ENCODE peak calls at places on chromosomes 16 and 17, in nine cellular contexts. J is suprapubic skin, O is adrenal gland, N is HCT116, L is IMR-90, I is body of pancreas, P is GM12892, V is breast epithelium, G is prostate gland. T is an unnamed sample.

GRCh38 chr16:878071-878784 is 77.7 kb upstream of the GNG13 start:
- DNase-seq in J (no peak), O (no peak), N (peak; percentile 44), L (peak; percentile 35), I (no peak), P (no peak), V (no peak), G (no peak), T (no peak)

GRCh38 chr17:15309236-15309635 is 32.2 kb downstream of the TEKT3 start:
- DNase-seq in J (no peak), O (no peak), N (no peak), L (no peak), I (no peak), P (no peak), V (no peak), G (no peak), T (no peak)

GRCh38 chr16:22424161-22424937 is 49.9 kb upstream of the CDR2 start:
- DNase-seq in J (peak; percentile 86), O (peak; percentile 79), N (no peak), L (no peak), I (peak; percentile 87), P (no peak), V (no peak), G (peak; percentile 31), T (no peak)

GRCh38 chr17:70313031-70313430 is 143.7 kb downstream of the KCNJ2 start:
- DNase-seq in J (no peak), O (no peak), N (no peak), L (peak; percentile 43), I (no peak), P (no peak), V (no peak), G (no peak), T (no peak)

GRCh38 chr17:42781639-42782401 is 1.4 kb downstream of the WNK4 start:
- DNase-seq in J (no peak), O (no peak), N (no peak), L (no peak), I (no peak), P (no peak), V (no peak), G (peak; percentile 45), T (no peak)

GRCh38 chr17:77145209-77145608 is 4.4 kb downstream of the SEC14L1 start:
- DNase-seq in J (no peak), O (no peak), N (no peak), L (no peak), I (no peak), P (no peak), V (no peak), G (no peak), T (no peak)

GRCh38 chr17:79955961-79956735 is 79.5 kb downstream of the TBC1D16 start:
- DNase-seq in J (no peak), O (no peak), N (no peak), L (no peak), I (peak; percentile 2), P (no peak), V (peak; percentile 37), G (no peak), T (no peak)

GRCh38 chr17:55383771-55384679 is 37.6 kb downstream of the MMD start:
- DNase-seq in J (no peak), O (no peak), N (no peak), L (no peak), I (no peak), P (no peak), V (no peak), G (no peak), T (no peak)

GRCh38 chr17:40361063-40361924 is 3.2 kb downstream of the GJD3 start:
- DNase-seq in J (no peak), O (no peak), N (no peak), L (no peak), I (no peak), P (no peak), V (no peak), G (no peak), T (no peak)

GRCh38 chr17:45320931-45321461 is 4.2 kb upstream of the MAP3K14 start:
- DNase-seq in J (no peak), O (no peak), N (peak; percentile 85), L (peak; percentile 97), I (no peak), P (no peak), V (no peak), G (peak; percentile 71), T (peak; percentile 90)

GRCh38 chr17:32822996-32823395 is 53.9 kb downstream of the MYO1D start:
- DNase-seq in J (no peak), O (peak; percentile 34), N (no peak), L (no peak), I (no peak), P (no peak), V (no peak), G (no peak), T (no peak)

GRCh38 chr17:60080545-60080944 is 1.8 kb upstream of the HEATR6 start:
- DNase-seq in J (no peak), O (no peak), N (no peak), L (no peak), I (no peak), P (no peak), V (no peak), G (no peak), T (no peak)

GRCh38 chr17:74116087-74116717 is 87.3 kb upstream of the RPL38 start:
- DNase-seq in J (no peak), O (no peak), N (no peak), L (no peak), I (no peak), P (no peak), V (no peak), G (no peak), T (peak; percentile 65)

GRCh38 chr17:13575922-13576419 is 25.8 kb downstream of the HS3ST3A1 start:
- DNase-seq in J (no peak), O (no peak), N (no peak), L (peak; percentile 80), I (no peak), P (no peak), V (no peak), G (no peak), T (no peak)

GRCh38 chr17:57834146-57834741 is 15.6 kb downstream of the MRPS23 start:
- DNase-seq in J (no peak), O (peak; percentile 82), N (no peak), L (no peak), I (peak; percentile 63), P (no peak), V (peak; percentile 61), G (peak; percentile 88), T (peak; percentile 71)

GRCh38 chr16:88706965-88707871 is 915 bp downstream of the CTU2 start:
- DNase-seq in J (no peak), O (no peak), N (no peak), L (no peak), I (no peak), P (no peak), V (no peak), G (no peak), T (no peak)

GRCh38 chr17:15999974-16000827 is 577 bp downstream of the TTC19 start:
- DNase-seq in J (peak; percentile 72), O (no peak), N (no peak), L (peak; percentile 22), I (peak; percentile 70), P (no peak), V (no peak), G (peak; percentile 17), T (peak; percentile 31)

GRCh38 chr16:81539009-81539820 is 94.6 kb downstream of the CMIP start:
- DNase-seq in J (no peak), O (no peak), N (no peak), L (no peak), I (no peak), P (no peak), V (no peak), G (no peak), T (no peak)

GRCh38 chr16:9682320-9682719 is 499.9 kb downstream of the GRIN2A start:
- DNase-seq in J (no peak), O (no peak), N (no peak), L (no peak), I (no peak), P (no peak), V (no peak), G (no peak), T (no peak)

GRCh38 chr17:59093702-59094231 is 12.9 kb downstream of the TRIM37 start:
- DNase-seq in J (no peak), O (no peak), N (no peak), L (peak; percentile 97), I (peak; percentile 21), P (no peak), V (no peak), G (no peak), T (peak; percentile 27)

GRCh38 chr16:80804061-80804450 is 342 bp downstream of the CDYL2 start:
- DNase-seq in J (no peak), O (peak; percentile 46), N (no peak), L (peak; percentile 46), I (peak; percentile 66), P (peak; percentile 33), V (no peak), G (peak; percentile 24), T (peak; percentile 33)

GRCh38 chr17:8799001-8799850 is at the start of gene MFSD6L:
- DNase-seq in J (no peak), O (no peak), N (no peak), L (no peak), I (peak; percentile 94), P (no peak), V (no peak), G (no peak), T (no peak)

GRCh38 chr16:28823719-28824547 is 1.1 kb downstream of the ATXN2L start:
- DNase-seq in J (peak; percentile 98), O (peak; percentile 96), N (peak; percentile 94), L (peak; percentile 98), I (peak; percentile 96), P (peak; percentile 88), V (peak; percentile 97), G (peak; percentile 95), T (peak; percentile 94)
- TF ChIP-seq POLR2A in J (peak; percentile 25), O (peak; percentile 40), N (peak; percentile 41), L (peak; percentile 82), I (peak; percentile 81), P (peak; percentile 82), V (peak; percentile 6), G (peak; percentile 57), T (peak; percentile 23)

DNA sequence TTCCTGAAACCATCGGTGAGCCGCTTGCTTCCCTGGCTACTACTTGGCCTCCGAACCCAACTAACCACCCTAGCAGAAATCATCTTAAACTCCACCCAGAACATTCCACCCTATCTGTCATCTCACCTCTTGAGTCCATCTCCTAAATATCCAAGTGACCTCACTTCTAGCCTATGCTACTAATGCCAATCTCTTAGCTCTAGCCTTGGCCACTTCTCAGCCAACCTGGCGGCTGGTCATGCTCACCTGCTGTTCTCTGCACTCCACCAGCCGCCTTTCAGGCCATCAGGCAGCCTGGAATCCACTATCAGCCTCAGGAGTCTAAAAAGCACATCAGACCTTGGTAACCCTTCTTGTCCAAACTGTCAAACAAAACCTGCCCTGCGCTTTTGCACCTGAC is 11.9 kb upstream of the CYTH1 start:
- DNase-seq in J (no peak), O (no peak), N (no peak), L (no peak), I (no peak), P (no peak), V (no peak), G (no peak), T (no peak)
- TF ChIP-seq POLR2A in J (no peak), O (no peak), N (no peak), L (no peak), I (no peak), P (no peak), V (no peak), G (no peak), T (no peak)

GRCh38 chr17:4947010-4947410 is 1.3 kb downstream of the PFN1 start:
- DNase-seq in J (no peak), O (no peak), N (no peak), L (no peak), I (no peak), P (no peak), V (no peak), G (no peak), T (no peak)
- TF ChIP-seq POLR2A in J (no peak), O (no peak), N (no peak), L (no peak), I (no peak), P (peak; percentile 3), V (no peak), G (no peak), T (no peak)

GRCh38 chr16:29673501-29673900 is 5.5 kb upstream of the QPRT start:
- DNase-seq in J (no peak), O (no peak), N (no peak), L (no peak), I (no peak), P (no peak), V (no peak), G (no peak), T (no peak)
- TF ChIP-seq POLR2A in J (no peak), O (no peak), N (no peak), L (no peak), I (no peak), P (no peak), V (no peak), G (no peak), T (no peak)